ENCODE peak calls at places on chromosomes 6 and 20, in nine cellular contexts. L, Q, N, X, O, A, J, T and E are unnamed samples.

GRCh38 chr6:106894978-106895702 is 79.4 kb downstream of the CD24 start:
- DNase-seq in L (no peak), Q (no peak), N (no peak), X (no peak), O (no peak), A (no peak), J (peak), T (no peak), E (peak)

GRCh38 chr6:43184268-43184985 is 2.4 kb downstream of the CUL9 start:
- DNase-seq in L (no peak), Q (no peak), N (no peak), X (no peak), O (no peak), A (no peak), J (no peak), T (no peak), E (no peak)

GRCh38 chr6:18154507-18155272 is at the start of gene TPMT:
- DNase-seq in L (no peak), Q (peak), N (peak), X (no peak), O (no peak), A (no peak), J (peak), T (no peak), E (no peak)

GRCh38 chr6:109229536-109229935 is 134.2 kb downstream of the CEP57L1 start:
- DNase-seq in L (no peak), Q (no peak), N (no peak), X (no peak), O (no peak), A (no peak), J (peak), T (peak), E (no peak)

GRCh38 chr20:32235331-32236047 is 27.8 kb downstream of the POFUT1 start:
- DNase-seq in L (no peak), Q (no peak), N (no peak), X (no peak), O (no peak), A (no peak), J (no peak), T (no peak), E (peak)

GRCh38 chr20:2206957-2207769 is 88.6 kb upstream of the TGM3 start:
- DNase-seq in L (peak), Q (peak), N (peak), X (no peak), O (peak), A (peak), J (peak), T (peak), E (peak)

GRCh38 chr6:160931378-160932343 is 59.9 kb upstream of the MAP3K4 start:
- DNase-seq in L (no peak), Q (no peak), N (no peak), X (no peak), O (no peak), A (peak), J (no peak), T (no peak), E (no peak)

GRCh38 chr20:59938696-59939051 is 1.4 kb downstream of the PPP1R3D start:
- DNase-seq in L (no peak), Q (no peak), N (no peak), X (no peak), O (no peak), A (no peak), J (peak), T (no peak), E (no peak)

GRCh38 chr20:38089500-38089899 is 56.0 kb downstream of the RPRD1B start:
- DNase-seq in L (no peak), Q (no peak), N (no peak), X (no peak), O (no peak), A (no peak), J (no peak), T (no peak), E (no peak)

GRCh38 chr6:149453597-149454340 is 31.0 kb downstream of the ZC3H12D start:
- DNase-seq in L (no peak), Q (no peak), N (no peak), X (no peak), O (no peak), A (no peak), J (no peak), T (no peak), E (no peak)

GRCh38 chr6:94349227-94349626 is 929.9 kb upstream of the EPHA7 start:
- DNase-seq in L (no peak), Q (peak), N (no peak), X (no peak), O (no peak), A (no peak), J (no peak), T (no peak), E (no peak)

GRCh38 chr6:136784910-136785746 is 7.1 kb downstream of the MAP3K5 start:
- DNase-seq in L (peak), Q (no peak), N (no peak), X (no peak), O (no peak), A (peak), J (peak), T (no peak), E (no peak)

GRCh38 chr20:51484141-51484815 is 58.2 kb downstream of the NFATC2 start:
- DNase-seq in L (no peak), Q (no peak), N (no peak), X (no peak), O (no peak), A (no peak), J (no peak), T (no peak), E (no peak)

GRCh38 chr6:134630468-134631180 is 312.7 kb upstream of the SGK1 start:
- DNase-seq in L (no peak), Q (peak), N (no peak), X (no peak), O (no peak), A (no peak), J (no peak), T (no peak), E (no peak)

GRCh38 chr6:83006270-83006905 is 59.3 kb downstream of the UBE3D start:
- DNase-seq in L (no peak), Q (no peak), N (no peak), X (no peak), O (no peak), A (no peak), J (no peak), T (no peak), E (no peak)

GRCh38 chr20:16576219-16576618 is 3.0 kb upstream of the KIF16B start:
- DNase-seq in L (no peak), Q (no peak), N (no peak), X (no peak), O (no peak), A (no peak), J (no peak), T (no peak), E (no peak)

GRCh38 chr20:47656313-47656712 is 129.0 kb downstream of the SULF2 start:
- DNase-seq in L (no peak), Q (no peak), N (no peak), X (no peak), O (no peak), A (peak), J (no peak), T (no peak), E (no peak)

GRCh38 chr6:4801491-4802118 is 25.4 kb downstream of the CDYL start:
- DNase-seq in L (no peak), Q (no peak), N (no peak), X (no peak), O (no peak), A (no peak), J (no peak), T (no peak), E (no peak)

GRCh38 chr6:131914967-131915751 is 36.0 kb downstream of the CCN2 start:
- DNase-seq in L (peak), Q (peak), N (peak), X (peak), O (peak), A (peak), J (peak), T (peak), E (peak)

GRCh38 chr20:8724884-8725283 is 344.0 kb upstream of the PLCB4 start:
- DNase-seq in L (no peak), Q (no peak), N (no peak), X (no peak), O (no peak), A (no peak), J (no peak), T (no peak), E (no peak)

GRCh38 chr20:21503345-21503744 is 10.5 kb downstream of the NKX2-2 start:
- DNase-seq in L (no peak), Q (no peak), N (no peak), X (no peak), O (peak), A (peak), J (peak), T (no peak), E (no peak)

GRCh38 chr6:168451805-168452204 is 10.8 kb downstream of the SMOC2 start:
- DNase-seq in L (no peak), Q (peak), N (no peak), X (no peak), O (no peak), A (no peak), J (no peak), T (no peak), E (no peak)

GRCh38 chr6:85680388-85680787 is 37.7 kb upstream of the SYNCRIP start:
- DNase-seq in L (no peak), Q (no peak), N (no peak), X (no peak), O (no peak), A (peak), J (peak), T (no peak), E (no peak)

GRCh38 chr20:47927385-47927851 is 142.1 kb upstream of the SULF2 start:
- DNase-seq in L (no peak), Q (no peak), N (no peak), X (no peak), O (peak), A (no peak), J (peak), T (no peak), E (no peak)

GRCh38 chr20:32205502-32206382 is 1.8 kb downstream of the PLAGL2 start:
- DNase-seq in L (no peak), Q (no peak), N (no peak), X (no peak), O (no peak), A (peak), J (no peak), T (no peak), E (no peak)

GRCh38 chr6:52300489-52300931 is 16.0 kb upstream of the MCM3 start:
- DNase-seq in L (no peak), Q (no peak), N (no peak), X (no peak), O (no peak), A (no peak), J (no peak), T (no peak), E (no peak)

GRCh38 chr6:39999006-39999867 is 65.0 kb upstream of the MOCS1 start:
- DNase-seq in L (no peak), Q (no peak), N (no peak), X (no peak), O (no peak), A (no peak), J (no peak), T (no peak), E (no peak)

GRCh38 chr20:6819599-6819998 is 52.1 kb downstream of the BMP2 start:
- DNase-seq in L (no peak), Q (peak), N (no peak), X (no peak), O (no peak), A (no peak), J (peak), T (no peak), E (peak)

GRCh38 chr6:44558315-44559227 is 171.1 kb downstream of the CDC5L start:
- DNase-seq in L (no peak), Q (no peak), N (no peak), X (no peak), O (no peak), A (no peak), J (no peak), T (no peak), E (no peak)

GRCh38 chr6:658244-658643 is 1.3 kb upstream of the HUS1B start:
- DNase-seq in L (no peak), Q (no peak), N (no peak), X (peak), O (peak), A (no peak), J (no peak), T (no peak), E (no peak)

GRCh38 chr20:55586626-55587025 is 418.7 kb downstream of the CBLN4 start:
- DNase-seq in L (no peak), Q (peak), N (no peak), X (no peak), O (no peak), A (no peak), J (no peak), T (no peak), E (no peak)

GRCh38 chr6:35498407-35499045 is 1.6 kb upstream of the TEAD3 start:
- DNase-seq in L (no peak), Q (no peak), N (no peak), X (no peak), O (no peak), A (no peak), J (no peak), T (no peak), E (no peak)

GRCh38 chr6:138485005-138485545 is 14.2 kb downstream of the NHSL1 start:
- DNase-seq in L (no peak), Q (peak), N (no peak), X (no peak), O (peak), A (no peak), J (no peak), T (no peak), E (no peak)

GRCh38 chr6:112770341-112770740 is 423.2 kb downstream of the RFPL4B start:
- DNase-seq in L (no peak), Q (no peak), N (no peak), X (no peak), O (no peak), A (no peak), J (no peak), T (no peak), E (no peak)

GRCh38 chr20:63212792-63213191 is 3.1 kb downstream of the YTHDF1 start:
- DNase-seq in L (no peak), Q (no peak), N (no peak), X (no peak), O (no peak), A (no peak), J (no peak), T (no peak), E (no peak)

GRCh38 chr6:16149305-16149704 is 20.4 kb downstream of the MYLIP start:
- DNase-seq in L (no peak), Q (no peak), N (no peak), X (no peak), O (no peak), A (no peak), J (no peak), T (no peak), E (no peak)

GRCh38 chr6:37507082-37507481 is 7.4 kb upstream of the CCDC167 start:
- DNase-seq in L (no peak), Q (no peak), N (no peak), X (no peak), O (no peak), A (no peak), J (no peak), T (no peak), E (no peak)